ENCODE peak calls at places on chromosomes 5 and 9, in five cellular contexts. N, Q, D, A and H are unnamed samples.

GRCh38 chr5:119275146-119275872 is 80.5 kb upstream of the TNFAIP8 start:
- DNase-seq in D (peak), Q (peak), A (peak), N (no peak), H (no peak)

GRCh38 chr9:137947012-137947411 is 69.4 kb downstream of the CACNA1B start:
- DNase-seq in Q (no peak), N (no peak), A (no peak), D (no peak), H (no peak)

GRCh38 chr5:172568308-172568923 is 72.6 kb upstream of the NEURL1B start:
- DNase-seq in Q (no peak), A (no peak), D (no peak), N (no peak), H (no peak)

GRCh38 chr5:147483961-147484707 is 25.7 kb downstream of the DPYSL3 start:
- DNase-seq in D (peak), A (peak), N (peak), Q (peak), H (no peak)

GRCh38 chr9:93247099-93247865 is 63.3 kb downstream of the WNK2 start:
- DNase-seq in A (no peak), N (no peak), D (no peak), Q (no peak), H (no peak)

GRCh38 chr5:5340206-5340729 is 82.2 kb upstream of the ICE1 start:
- DNase-seq in A (peak), D (peak), Q (peak), N (peak), H (no peak)

GRCh38 chr5:15261279-15261668 is 238.7 kb upstream of the FBXL7 start:
- DNase-seq in D (no peak), Q (no peak), A (no peak), N (no peak), H (no peak)

GRCh38 chr9:77502568-77502967 is 145.6 kb downstream of the GNA14 start:
- DNase-seq in D (no peak), N (no peak), Q (no peak), A (peak), H (no peak)

DNA sequence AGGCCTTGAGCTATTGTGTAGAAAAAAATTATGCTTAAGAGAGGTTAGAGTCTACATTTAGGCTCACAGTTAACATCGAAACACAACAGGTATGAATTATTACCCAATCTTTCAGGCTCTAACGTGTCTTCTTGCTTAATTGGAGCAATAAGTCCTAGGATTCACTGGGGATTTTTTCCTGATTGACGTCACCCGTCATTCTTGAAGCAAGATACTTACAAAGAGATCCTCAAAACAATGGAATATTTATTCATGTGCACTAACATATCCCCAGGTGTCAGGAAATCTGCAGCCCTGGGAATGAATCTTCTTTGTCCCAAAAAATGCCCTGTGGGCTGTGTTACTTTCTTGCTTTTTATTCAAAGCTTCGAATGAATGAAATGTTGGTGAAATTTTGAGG is 413.5 kb downstream of the NFIB start:
- DNase-seq in N (no peak), Q (no peak), D (no peak), A (no peak), H (no peak)
- TF ChIP-seq CTCF in N (no peak), Q (no peak), D (no peak), A (no peak), H (no peak)

DNA sequence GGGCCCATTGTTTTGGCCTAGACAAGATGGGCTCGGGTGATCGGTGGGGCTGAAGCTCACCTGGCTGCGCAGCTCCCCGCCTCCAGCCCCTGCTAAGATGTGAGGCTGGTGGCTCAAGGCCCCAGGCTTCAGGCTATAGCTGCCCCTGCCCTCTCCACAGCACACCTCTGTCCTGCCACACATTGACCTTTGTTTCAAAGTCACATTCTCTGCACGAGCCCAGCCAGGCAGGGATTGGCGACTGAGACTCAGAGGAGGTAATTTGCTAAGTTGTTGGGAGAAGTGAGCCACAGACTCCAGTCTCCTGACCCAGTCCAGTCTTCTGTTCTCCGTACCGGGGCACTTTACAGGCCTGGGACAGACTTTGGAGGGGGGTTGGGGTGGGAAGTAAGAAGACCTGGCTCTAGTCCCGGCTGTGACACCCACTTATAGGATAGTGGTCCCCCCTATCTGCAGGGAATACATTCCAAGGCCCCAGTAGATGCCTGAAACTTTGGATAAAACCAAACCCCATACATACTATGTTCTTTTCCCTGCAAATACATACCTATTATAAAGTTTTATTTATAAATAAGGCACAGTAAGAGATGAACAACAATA is 13.4 kb downstream of the PDGFRB start:
- DNase-seq in Q (no peak), N (no peak), A (no peak), D (no peak), H (no peak)
- H3K4me3 ChIP-seq in Q (no peak), N (no peak), A (no peak), D (no peak), H (no peak)

DNA sequence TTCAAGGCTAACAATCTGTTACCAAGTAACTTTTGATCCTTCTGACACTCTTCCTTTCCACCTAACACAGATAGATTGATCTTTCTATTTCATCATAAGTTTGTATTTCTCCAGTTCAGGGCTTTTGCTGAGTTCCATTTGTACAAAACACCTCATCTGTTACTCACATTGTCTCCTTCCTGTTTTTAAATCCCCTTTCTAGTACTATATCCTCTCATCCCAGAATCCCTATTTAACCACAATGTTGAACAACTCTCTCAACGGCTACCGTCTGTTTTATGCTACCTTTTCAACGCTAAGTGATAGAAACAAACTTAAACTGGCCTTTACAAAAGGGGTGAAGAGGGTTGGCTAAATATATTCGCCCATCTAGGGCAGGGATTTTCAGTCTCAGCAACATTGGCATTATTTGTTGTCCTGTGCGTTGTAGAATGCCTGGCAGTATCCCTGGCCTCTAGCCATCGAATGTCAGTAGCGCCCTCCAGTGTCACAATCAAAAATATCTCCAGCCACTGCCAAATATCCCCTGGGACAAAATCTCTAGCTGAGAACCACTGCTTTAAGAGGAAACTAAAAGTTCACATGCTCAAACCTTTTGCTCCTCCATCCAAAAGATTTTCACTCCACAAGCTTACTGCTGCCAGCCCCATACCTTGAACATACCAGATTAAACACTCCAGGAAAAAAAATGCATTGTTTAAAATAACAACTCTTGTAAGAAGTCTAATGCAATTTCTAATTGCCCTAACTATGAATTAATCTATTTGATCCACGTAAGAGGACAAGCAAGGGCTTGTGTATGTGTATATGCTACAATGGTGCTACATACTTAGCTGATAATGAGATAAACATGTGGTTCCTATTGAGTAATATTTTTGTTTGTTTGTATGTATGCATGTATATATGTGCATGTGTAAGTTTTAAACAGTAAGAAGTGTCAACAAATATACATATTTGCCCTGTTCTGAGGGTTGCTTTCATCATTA is 344.0 kb downstream of the PTPRD start:
- DNase-seq in D (peak), A (peak), Q (peak), N (peak), H (no peak)
- TF ChIP-seq CTCF in D (peak), A (peak), Q (peak), N (peak), H (peak)

GRCh38 chr5:68381909-68382308 is 166.4 kb downstream of the PIK3R1 start:
- DNase-seq in D (no peak), A (no peak), N (no peak), Q (no peak), H (no peak)
- H3K4me3 ChIP-seq in D (no peak), A (no peak), N (no peak), Q (no peak), H (no peak)

DNA sequence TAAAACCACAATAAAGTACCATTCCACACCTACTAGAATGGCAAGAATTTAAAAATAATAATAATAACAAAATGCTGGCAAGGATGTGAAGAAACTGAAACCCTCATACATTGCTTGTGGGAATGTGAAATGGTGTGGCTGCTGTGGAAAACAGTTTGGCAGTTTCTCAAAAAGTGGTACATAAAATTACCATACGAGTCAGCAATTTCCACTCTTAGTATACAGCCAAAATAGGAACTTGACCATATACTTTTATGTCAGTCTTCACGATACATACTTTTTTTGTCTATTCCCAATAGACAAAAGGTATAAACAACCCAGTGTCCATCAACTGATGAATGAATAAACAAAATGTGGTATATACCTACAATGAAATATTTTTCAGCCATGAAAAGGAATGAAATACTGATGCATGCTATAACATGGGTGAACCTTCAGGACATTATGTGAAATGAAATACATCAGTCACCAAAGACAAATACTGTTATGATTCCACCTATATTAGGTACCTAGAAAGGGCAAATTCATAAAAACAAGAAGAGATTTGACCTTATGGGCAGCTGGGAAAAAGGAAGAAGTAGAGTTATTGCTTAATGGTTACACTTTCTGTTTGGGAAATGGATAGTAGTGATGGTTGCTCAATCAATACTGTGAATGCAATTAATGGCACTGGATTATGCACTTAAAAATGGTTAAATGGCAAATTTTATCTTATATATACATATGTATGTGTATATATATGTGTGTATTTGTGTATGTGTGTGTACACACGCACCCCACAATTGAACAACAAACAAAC is 15.4 kb downstream of the FKBP15 start:
- DNase-seq in Q (no peak), N (no peak), D (no peak), A (no peak), H (no peak)
- TF ChIP-seq CTCF in Q (no peak), N (no peak), D (no peak), A (no peak), H (no peak)

GRCh38 chr5:117089001-117089400 is 514.4 kb upstream of the SEMA6A start:
- DNase-seq in N (no peak), A (no peak), D (no peak), Q (no peak), H (no peak)
- H3K4me3 ChIP-seq in N (no peak), A (no peak), D (no peak), Q (no peak), H (no peak)

DNA sequence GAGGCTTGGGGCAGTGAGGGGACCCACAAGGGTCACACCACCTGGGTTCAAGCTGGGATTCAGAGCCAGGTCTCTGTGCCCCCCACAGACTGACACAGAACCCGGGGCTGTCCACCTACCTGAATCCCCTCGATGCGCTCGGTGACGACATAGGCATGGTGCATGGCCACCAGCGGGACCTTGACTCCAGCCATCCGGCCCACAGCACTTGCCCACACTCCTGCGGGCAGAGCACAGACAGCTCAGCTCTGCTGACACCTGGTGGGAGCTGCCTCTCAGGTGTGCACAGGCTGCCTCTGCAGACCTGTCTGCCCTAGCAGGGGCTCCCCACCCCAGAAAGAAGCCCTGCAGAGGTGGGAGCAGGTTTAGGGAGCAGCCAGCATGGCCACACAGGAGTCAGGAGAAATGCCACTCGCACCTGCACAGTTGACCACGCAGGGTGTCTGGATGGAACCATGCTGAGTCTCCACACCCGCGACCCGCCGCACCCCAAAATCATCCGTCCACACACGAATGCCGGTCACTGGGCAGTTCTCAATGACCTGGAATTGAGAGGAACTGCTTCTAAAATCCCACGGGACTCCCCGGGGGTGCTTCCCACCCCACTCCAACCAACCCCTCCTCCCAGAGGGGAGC is 8.4 kb downstream of the SARDH start:
- DNase-seq in A (no peak), N (no peak), Q (no peak), D (no peak), H (no peak)
- TF ChIP-seq CTCF in A (no peak), N (no peak), Q (no peak), D (no peak), H (peak)